ENCODE peak calls at places on chromosomes 4 and X, in six cellular contexts. S is PC-9, L is stomach, F is T-helper 1 cell, J is suprapubic skin, H is sciatic nerve. U is an unnamed sample.

GRCh38 chr4:100041646-100042045 is 91.6 kb upstream of the H2AZ1 start:
- DNase-seq in J (no peak), S (peak; percentile 0), L (no peak), H (no peak), F (no peak), U (no peak)

GRCh38 chr4:14568356-14568755 is 433.9 kb upstream of the CPEB2 start:
- DNase-seq in J (no peak), S (no peak), H (no peak), L (no peak), F (no peak), U (no peak)

GRCh38 chr4:149234798-149235197 is 580.8 kb downstream of the IQCM start:
- DNase-seq in L (no peak), J (no peak), S (no peak), H (no peak), F (no peak), U (no peak)

GRCh38 chr4:89363156-89363555 is 55.6 kb upstream of the GPRIN3 start:
- DNase-seq in L (no peak), J (no peak), H (no peak), S (no peak), F (no peak), U (no peak)

GRCh38 chr4:10089346-10089745 is 27.3 kb downstream of the WDR1 start:
- DNase-seq in F (no peak), J (no peak), H (no peak), S (no peak), L (peak; percentile 81), U (no peak)

GRCh38 chrX:107451754-107452153 is 2.3 kb downstream of the FRMPD3 start:
- DNase-seq in H (no peak), L (no peak), S (no peak), J (no peak), F (no peak), U (no peak)

GRCh38 chr4:153521995-153522799 is 56.0 kb downstream of the TMEM131L start:
- DNase-seq in F (peak; percentile 30), L (no peak), H (no peak), S (no peak), J (no peak), U (peak; percentile 66)

GRCh38 chr4:149885896-149886295 is 70.3 kb upstream of the IQCM start:
- DNase-seq in H (no peak), F (no peak), S (no peak), L (no peak), J (no peak), U (no peak)

GRCh38 chrX:28609917-28610613 is 22.8 kb downstream of the IL1RAPL1 start:
- DNase-seq in H (no peak), F (no peak), S (no peak), L (peak; percentile 63), J (no peak), U (no peak)